ENCODE peak calls at places on chromosomes 16 and 17, in ten cellular contexts. Y, P, E, V, M, N, K, O, G and Z are unnamed samples.

GRCh38 chr16:78629173-78629572 is 529.7 kb downstream of the WWOX start:
- DNase-seq in Y (no peak), P (no peak), E (no peak), V (no peak), M (no peak), N (no peak), K (no peak), O (no peak), G (no peak), Z (no peak)

GRCh38 chr16:85568519-85568918 is 44.6 kb upstream of the GSE1 start:
- DNase-seq in Y (no peak), P (no peak), E (no peak), V (no peak), M (no peak), N (no peak), K (peak; percentile 9), O (no peak), G (no peak), Z (no peak)

GRCh38 chr17:57562231-57562630 is 182.9 kb downstream of the CCDC182 start:
- DNase-seq in Y (no peak), P (no peak), E (no peak), V (no peak), M (no peak), N (no peak), K (no peak), O (no peak), G (no peak), Z (no peak)

GRCh38 chr16:50303041-50303604 is 36.8 kb downstream of the ADCY7 start:
- DNase-seq in Y (peak; percentile 27), P (no peak), E (no peak), V (no peak), M (no peak), N (no peak), K (no peak), O (no peak), G (no peak), Z (peak; percentile 49)

GRCh38 chr17:75767881-75768280 is 2.9 kb upstream of the GALK1 start:
- DNase-seq in Y (no peak), P (no peak), E (no peak), V (no peak), M (no peak), N (no peak), K (no peak), O (no peak), G (no peak), Z (no peak)

GRCh38 chr17:49403514-49404289 is 11.0 kb downstream of the PHB1 start:
- DNase-seq in Y (no peak), P (no peak), E (no peak), V (no peak), M (no peak), N (no peak), K (no peak), O (no peak), G (peak; percentile 60), Z (no peak)

GRCh38 chr16:27700596-27700995 is 150.7 kb downstream of the KATNIP start:
- DNase-seq in Y (peak; percentile 17), P (no peak), E (no peak), V (no peak), M (peak; percentile 24), N (no peak), K (no peak), O (no peak), G (no peak), Z (no peak)

GRCh38 chr17:82085031-82085861 is 12.8 kb downstream of the FASN start:
- DNase-seq in Y (no peak), P (no peak), E (no peak), V (no peak), M (no peak), N (no peak), K (no peak), O (peak; percentile 24), G (no peak), Z (no peak)

GRCh38 chr17:8420041-8420934 is 15.4 kb upstream of the NDEL1 start:
- DNase-seq in Y (peak; percentile 53), P (no peak), E (no peak), V (no peak), M (no peak), N (no peak), K (peak; percentile 33), O (peak; percentile 69), G (no peak), Z (no peak)

GRCh38 chr17:9004961-9005285 is 16.4 kb upstream of the NTN1 start:
- DNase-seq in Y (no peak), P (no peak), E (no peak), V (no peak), M (no peak), N (no peak), K (no peak), O (no peak), G (no peak), Z (no peak)

GRCh38 chr17:75684924-75685323 is 17.8 kb downstream of the SAP30BP start:
- DNase-seq in Y (peak; percentile 82), P (no peak), E (no peak), V (no peak), M (no peak), N (no peak), K (no peak), O (no peak), G (no peak), Z (no peak)

GRCh38 chr17:73430165-73430680 is 118.4 kb upstream of the CDC42EP4 start:
- DNase-seq in Y (no peak), P (no peak), E (no peak), V (peak; percentile 37), M (no peak), N (no peak), K (no peak), O (peak; percentile 15), G (no peak), Z (no peak)

GRCh38 chr17:62916684-62917571 is 49.1 kb upstream of the TANC2 start:
- DNase-seq in Y (no peak), P (no peak), E (no peak), V (no peak), M (no peak), N (no peak), K (no peak), O (no peak), G (no peak), Z (no peak)